ENCODE peak calls at places on chromosomes 7 and 10, in four cellular contexts. M, C, Q and R are unnamed samples.

GRCh38 chr10:131943021-131943814 is 38.5 kb downstream of the BNIP3 start:
- DNase-seq in C (peak), M (no peak), Q (peak), R (no peak)

GRCh38 chr10:4902571-4903011 is 60.6 kb upstream of the AKR1C1 start:
- DNase-seq in C (peak), Q (no peak), M (no peak), R (no peak)

GRCh38 chr7:2719007-2719406 is 31.0 kb downstream of the AMZ1 start:
- DNase-seq in Q (peak), C (no peak), M (no peak), R (no peak)

GRCh38 chr7:91557789-91558396 is 293.7 kb downstream of the FZD1 start:
- DNase-seq in M (no peak), Q (peak), C (peak), R (no peak)

GRCh38 chr10:91758303-91759146 is 39.7 kb upstream of the TNKS2 start:
- DNase-seq in Q (peak), M (no peak), C (peak), R (peak)

GRCh38 chr10:113426181-113426837 is 126.5 kb upstream of the HABP2 start:
- DNase-seq in Q (no peak), C (no peak), M (no peak), R (no peak)

GRCh38 chr7:92448185-92448747 is 984 bp downstream of the GATAD1 start:
- DNase-seq in Q (peak), C (peak), M (peak), R (peak)

GRCh38 chr10:85995791-85996190 is 370.8 kb downstream of the GRID1 start:
- DNase-seq in Q (peak), M (peak), C (peak), R (peak)

GRCh38 chr7:68176974-68177373 is 1180.3 kb downstream of the TYW1 start:
- DNase-seq in M (peak), C (peak), Q (peak), R (peak)

GRCh38 chr10:104415526-104416165 is 62.0 kb downstream of the CFAP58 start:
- DNase-seq in C (no peak), Q (no peak), M (no peak), R (no peak)

GRCh38 chr10:28678687-28679457 is 1.6 kb downstream of the BAMBI start:
- DNase-seq in M (no peak), C (peak), Q (no peak), R (no peak)

GRCh38 chr7:43586251-43586900 is 3.5 kb downstream of the STK17A start:
- DNase-seq in C (no peak), M (no peak), Q (peak), R (no peak)

GRCh38 chr7:19558527-19558926 is 150.3 kb downstream of the POLR1F start:
- DNase-seq in M (no peak), C (peak), Q (no peak), R (no peak)

GRCh38 chr10:80411267-80411668 is 2.9 kb downstream of the PRXL2A start:
- DNase-seq in C (peak), Q (no peak), M (no peak), R (peak)

GRCh38 chr7:19369182-19369581 is 224.0 kb upstream of the FERD3L start:
- DNase-seq in Q (no peak), M (no peak), C (no peak), R (no peak)

GRCh38 chr10:4316166-4316810 is 509.7 kb upstream of the AKR1E2 start:
- DNase-seq in Q (no peak), M (no peak), C (peak), R (no peak)

GRCh38 chr10:7444576-7445226 is 33.9 kb upstream of the SFMBT2 start:
- DNase-seq in Q (no peak), M (no peak), C (no peak), R (peak)

GRCh38 chr10:70053896-70054641 is 1.4 kb downstream of the MACROH2A2 start:
- DNase-seq in C (no peak), Q (peak), M (no peak), R (peak)

GRCh38 chr7:147509859-147510542 is 1080.6 kb upstream of the C7orf33 start:
- DNase-seq in M (no peak), C (no peak), Q (no peak), R (no peak)

GRCh38 chr10:121303273-121303890 is 294.9 kb downstream of the FGFR2 start:
- DNase-seq in Q (no peak), C (no peak), M (no peak), R (no peak)

DNA sequence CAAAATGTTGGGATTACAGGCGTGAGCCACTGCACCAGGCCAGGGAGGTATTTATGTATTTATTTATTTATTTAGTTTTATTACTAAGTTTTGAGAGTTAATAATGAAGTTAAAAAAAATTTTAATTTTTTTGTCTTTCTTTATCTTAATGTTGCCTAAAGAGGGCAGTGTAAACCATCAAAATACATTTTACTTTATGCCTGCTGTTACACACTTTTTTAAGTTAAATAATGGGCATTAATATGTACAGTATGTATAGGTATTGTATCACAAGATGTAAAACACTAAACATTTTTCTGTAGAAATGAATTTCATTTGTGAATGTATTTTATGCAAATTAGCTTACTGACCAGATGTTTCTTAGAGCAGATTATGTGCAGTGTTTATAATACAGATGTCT is 129.4 kb downstream of the AASS start:
- DNase-seq in M (no peak), Q (no peak), C (peak), R (no peak)
- TF ChIP-seq CTCF in M (no peak), Q (no peak), C (no peak), R (peak)

GRCh38 chr7:21568762-21569161 is 25.9 kb downstream of the DNAH11 start:
- DNase-seq in C (peak), Q (peak), M (no peak), R (peak)
- TF ChIP-seq CTCF in C (peak), Q (peak), M (no peak), R (peak)

DNA sequence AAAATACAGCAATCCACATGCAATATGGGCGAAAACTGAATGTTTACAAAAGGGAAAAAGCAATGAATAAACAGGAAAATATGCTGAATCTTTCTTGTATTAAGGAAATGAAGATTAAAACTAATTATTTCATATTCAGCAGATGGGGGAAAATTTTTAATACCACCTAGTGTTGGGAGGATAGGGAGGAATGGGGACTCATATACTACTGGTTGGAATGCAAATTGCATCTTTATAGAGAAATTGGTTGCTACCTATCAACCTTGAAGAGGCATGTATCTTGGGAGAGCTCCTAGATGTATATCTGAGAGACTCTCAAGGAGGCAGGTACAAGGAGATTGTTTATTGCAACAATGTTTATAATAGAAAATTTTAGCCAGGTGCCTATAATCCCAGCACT is 101.4 kb downstream of the CREM start:
- DNase-seq in M (no peak), C (no peak), Q (no peak), R (no peak)
- TF ChIP-seq CTCF in M (no peak), C (no peak), Q (no peak), R (no peak)

GRCh38 chr10:93437000-93437945 is 44.9 kb downstream of the MYOF start:
- DNase-seq in Q (peak), M (peak), C (peak), R (peak)
- TF ChIP-seq CTCF in Q (no peak), M (no peak), C (no peak), R (no peak)

GRCh38 chr7:130491841-130492518 is at the start of gene MEST:
- DNase-seq in M (no peak), C (peak), Q (no peak), R (peak)

GRCh38 chr7:130489140-130489967 is 2.5 kb upstream of the MEST start:
- DNase-seq in Q (no peak), M (no peak), C (peak), R (peak)

GRCh38 chr7:130490287-130490686 is 1.6 kb upstream of the MEST start:
- DNase-seq in Q (no peak), M (no peak), C (no peak), R (no peak)

GRCh38 chr7:130492519-130493274 is 812 bp downstream of the MEST start:
- DNase-seq in C (no peak), Q (no peak), M (no peak), R (no peak)

GRCh38 chr7:130490888-130491771 is 755 bp upstream of the MEST start:
- DNase-seq in Q (no peak), M (no peak), C (peak), R (peak)
- TF ChIP-seq CTCF in Q (peak), M (peak), C (peak), R (peak)